ENCODE peak calls at places on chromosomes 4 and X, in eight cellular contexts. T is HL-60; V is tibial artery; X is heart left ventricle; S is GM12878; Z is dorsolateral prefrontal cortex; G is colonic mucosa; A is naive thymus-derived CD4-positive, alpha-beta T cell. Q is an unnamed sample.

GRCh38 chr4:148998719-148999118 is 556.5 kb upstream of the NR3C2 start:
- DNase-seq in T (no peak), V (no peak), X (no peak), S (no peak), Z (no peak), G (no peak), A (no peak), Q (no peak)

GRCh38 chrX:102863735-102864134 is 73.3 kb upstream of the RAB40AL start:
- DNase-seq in T (peak), V (peak), X (peak), S (peak), Z (peak), G (peak), A (peak), Q (peak)

GRCh38 chr4:84796388-84796787 is 170.1 kb downstream of the WDFY3 start:
- DNase-seq in T (peak), V (no peak), X (no peak), S (no peak), Z (no peak), G (no peak), A (no peak), Q (no peak)

GRCh38 chrX:20527458-20528099 is 260.9 kb upstream of the RPS6KA3 start:
- DNase-seq in T (no peak), V (no peak), X (no peak), S (no peak), Z (no peak), G (no peak), A (peak), Q (no peak)

GRCh38 chrX:24658421-24658820 is 11.3 kb upstream of the PCYT1B start:
- DNase-seq in T (no peak), V (no peak), X (no peak), S (no peak), Z (no peak), G (no peak), A (no peak), Q (no peak)

GRCh38 chrX:1084689-1085088 is 127.8 kb downstream of the CRLF2 start:
- DNase-seq in T (no peak), V (no peak), X (no peak), S (no peak), Z (no peak), G (no peak), A (no peak), Q (no peak)

GRCh38 chr4:4854649-4855292 is 4.7 kb upstream of the MSX1 start:
- DNase-seq in T (no peak), V (peak), X (no peak), S (no peak), Z (peak), G (no peak), A (no peak), Q (no peak)

GRCh38 chr4:186660403-186660802 is 63.3 kb downstream of the FAT1 start:
- DNase-seq in T (no peak), V (no peak), X (no peak), S (no peak), Z (no peak), G (peak), A (no peak), Q (no peak)

GRCh38 chr4:89303177-89303576 is 4.4 kb downstream of the GPRIN3 start:
- DNase-seq in T (no peak), V (no peak), X (peak), S (no peak), Z (no peak), G (peak), A (no peak), Q (no peak)

GRCh38 chr4:173573286-173573685 is 43.3 kb upstream of the HAND2 start:
- DNase-seq in T (no peak), V (no peak), X (no peak), S (no peak), Z (no peak), G (no peak), A (no peak), Q (no peak)
- H3K27ac ChIP-seq in T (no peak), V (no peak), X (no peak), S (no peak), Z (no peak), G (no peak), A (no peak), Q (no peak)

DNA sequence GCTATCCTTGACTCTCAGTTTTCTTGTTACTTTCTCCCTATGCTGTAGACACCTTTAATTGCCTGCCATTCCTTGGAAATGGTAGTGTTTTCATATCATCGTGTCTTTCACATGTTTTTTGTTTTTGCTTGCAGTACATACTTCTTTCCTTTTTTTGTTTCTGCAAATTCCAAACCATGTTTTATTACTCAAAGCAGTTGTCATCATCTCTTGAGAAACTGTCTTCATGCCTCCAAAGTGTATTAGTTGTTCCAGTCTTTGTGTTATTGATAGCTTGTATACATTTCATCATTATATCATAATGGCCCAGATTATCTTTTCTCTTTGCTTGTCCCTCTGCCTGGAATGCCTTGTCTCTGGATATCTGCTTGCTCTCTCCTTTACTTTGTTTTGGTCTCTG is 57.1 kb downstream of the PDLIM5 start:
- DNase-seq in T (no peak), V (no peak), X (no peak), S (no peak), Z (no peak), G (no peak), A (no peak), Q (no peak)
- H3K27ac ChIP-seq in T (no peak), V (peak), X (peak), S (no peak), Z (no peak), G (no peak), A (no peak), Q (no peak)

GRCh38 chr4:109511414-109511813 is 48.6 kb upstream of the MCUB start:
- DNase-seq in T (no peak), V (no peak), X (no peak), S (no peak), Z (no peak), G (no peak), A (no peak), Q (no peak)
- H3K27ac ChIP-seq in T (no peak), V (no peak), X (no peak), S (no peak), Z (no peak), G (no peak), A (no peak), Q (no peak)

GRCh38 chr4:126895988-126896570 is 736.7 kb upstream of the INTU start:
- DNase-seq in T (no peak), V (no peak), X (no peak), S (no peak), Z (no peak), G (no peak), A (no peak), Q (no peak)

GRCh38 chr4:126897038-126897437 is 735.7 kb upstream of the INTU start:
- DNase-seq in T (no peak), V (no peak), X (no peak), S (no peak), Z (no peak), G (no peak), A (no peak), Q (no peak)

GRCh38 chr4:126898815-126899214 is 733.9 kb upstream of the INTU start:
- DNase-seq in T (no peak), V (no peak), X (no peak), S (no peak), Z (no peak), G (no peak), A (no peak), Q (no peak)

GRCh38 chr4:126894963-126895362 is 737.8 kb upstream of the INTU start:
- DNase-seq in T (no peak), V (no peak), X (no peak), S (no peak), Z (no peak), G (no peak), A (no peak), Q (no peak)

GRCh38 chr4:126899382-126899801 is 733.4 kb upstream of the INTU start:
- DNase-seq in T (no peak), V (no peak), X (peak), S (no peak), Z (no peak), G (no peak), A (no peak), Q (no peak)
- H3K27ac ChIP-seq in T (no peak), V (peak), X (peak), S (no peak), Z (no peak), G (no peak), A (no peak), Q (no peak)

DNA sequence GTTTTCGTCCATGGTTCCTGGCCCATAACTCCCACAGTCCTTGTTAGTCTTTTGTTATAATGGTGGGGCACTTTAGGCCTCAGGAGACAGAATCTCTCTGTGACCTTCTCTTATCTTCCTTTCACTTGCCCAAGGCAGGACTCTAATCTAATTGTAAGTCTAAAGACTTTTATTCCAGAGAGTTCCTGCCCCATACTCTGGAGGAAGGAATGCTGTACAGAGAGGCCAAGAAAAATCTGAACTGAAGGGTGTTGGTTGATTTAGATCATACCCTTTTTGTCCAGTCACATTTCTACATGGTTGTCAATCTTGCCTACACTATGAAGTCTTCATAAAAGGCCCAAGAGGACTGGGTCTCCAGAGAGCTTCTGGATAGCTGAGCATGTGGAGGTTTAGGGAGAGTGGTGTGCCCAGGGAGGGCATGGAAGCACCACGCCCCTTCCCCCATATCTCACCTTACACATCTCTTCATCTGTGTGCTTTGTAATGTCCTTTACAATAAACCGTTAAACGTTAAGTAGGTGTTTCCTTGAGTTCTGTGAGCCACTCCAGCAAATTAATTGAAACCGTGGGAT is 84.5 kb downstream of the AFF1 start:
- DNase-seq in T (no peak), V (no peak), X (no peak), S (no peak), Z (no peak), G (no peak), A (no peak), Q (no peak)
- H3K27ac ChIP-seq in T (no peak), V (peak), X (peak), S (peak), Z (no peak), G (no peak), A (no peak), Q (no peak)